ENCODE peak calls at places on chromosomes 11 and 22, in seven cellular contexts. B is GM23248, X is IMR-90, O is K562, F is NT2/D1, N is mesenchymal stem cell, C is endothelial cell of umbilical vein. G is an unnamed sample.

GRCh38 chr11:111483431-111483830 is 28.8 kb downstream of the BTG4 start:
- DNase-seq in B (no peak), X (no peak), O (no peak), F (no peak), N (no peak), C (no peak), G (no peak)

GRCh38 chr11:86593833-86594232 is 78.6 kb downstream of the ME3 start:
- DNase-seq in B (peak), X (no peak), O (no peak), F (no peak), N (no peak), C (peak), G (no peak)

GRCh38 chr11:45180158-45180887 is 33.9 kb downstream of the PRDM11 start:
- DNase-seq in B (peak), X (no peak), O (no peak), F (no peak), N (peak), C (peak), G (peak)

GRCh38 chr11:79100093-79100704 is 340.6 kb downstream of the TENM4 start:
- DNase-seq in B (peak), X (peak), O (peak), F (no peak), N (peak), C (peak), G (peak)

GRCh38 chr11:125224391-125225015 is 60.0 kb downstream of the PKNOX2 start:
- DNase-seq in B (peak), X (peak), O (peak), F (no peak), N (peak), C (peak), G (peak)

GRCh38 chr11:95338430-95338991 is 107.5 kb upstream of the SESN3 start:
- DNase-seq in B (peak), X (peak), O (no peak), F (peak), N (peak), C (peak), G (no peak)

GRCh38 chr11:89604281-89604680 is 105.8 kb upstream of the TRIM77 start:
- DNase-seq in B (no peak), X (no peak), O (no peak), F (no peak), N (peak), C (no peak), G (no peak)

GRCh38 chr11:35077709-35078695 is 61.0 kb upstream of the CD44 start:
- DNase-seq in B (peak), X (peak), O (no peak), F (no peak), N (peak), C (peak), G (peak)

GRCh38 chr11:75576445-75577049 is 14.5 kb downstream of the SERPINH1 start:
- DNase-seq in B (peak), X (peak), O (peak), F (no peak), N (peak), C (peak), G (no peak)

GRCh38 chr11:119181677-119182412 is 3.4 kb upstream of the NHERF4 start:
- DNase-seq in B (no peak), X (no peak), O (peak), F (no peak), N (no peak), C (no peak), G (no peak)

GRCh38 chr11:7413961-7414728 is 71.2 kb upstream of the OLFML1 start:
- DNase-seq in B (no peak), X (no peak), O (no peak), F (no peak), N (peak), C (no peak), G (no peak)

GRCh38 chr11:128776088-128776433 is 82.2 kb downstream of the FLI1 start:
- DNase-seq in B (no peak), X (no peak), O (no peak), F (no peak), N (no peak), C (no peak), G (no peak)

GRCh38 chr11:22521226-22521625 is 104.4 kb downstream of the FANCF start:
- DNase-seq in B (peak), X (peak), O (no peak), F (no peak), N (peak), C (no peak), G (peak)

DNA sequence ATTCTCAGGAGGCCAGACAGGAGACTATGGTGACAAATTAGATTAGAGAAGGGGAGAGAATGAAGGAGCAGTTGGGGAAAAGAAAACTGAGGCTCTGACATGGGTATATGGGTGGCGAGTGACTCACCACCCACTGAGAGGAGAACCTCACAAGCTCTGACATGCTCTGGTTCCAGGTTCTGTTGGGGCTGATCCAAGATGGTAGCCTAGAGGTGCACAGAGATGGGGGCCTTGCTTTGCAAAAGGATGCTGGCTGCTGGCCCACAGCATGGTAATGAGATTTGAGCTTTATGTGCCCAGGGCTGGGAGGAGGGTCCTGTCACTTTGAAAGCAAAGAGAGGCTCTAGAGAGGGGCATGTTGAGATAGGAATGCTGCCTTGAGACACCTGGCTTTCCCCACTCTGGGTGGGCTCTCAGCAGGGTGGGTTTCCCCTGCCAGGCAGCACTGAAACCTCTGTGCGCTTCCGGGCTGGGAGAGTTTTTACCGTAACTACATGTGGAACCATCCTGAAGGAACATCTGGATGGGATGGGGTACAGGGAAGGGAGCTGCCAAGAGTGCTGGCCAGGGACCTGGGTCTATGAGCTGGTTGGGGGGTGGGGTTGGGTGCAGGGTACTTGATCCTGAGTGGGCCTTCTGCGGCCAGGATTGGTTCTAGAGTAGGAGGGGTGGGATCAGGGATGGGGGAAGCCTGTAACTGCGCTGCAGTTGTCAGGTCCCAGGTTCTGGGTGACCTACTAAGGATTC is 1.2 kb upstream of the GRK2 start:
- DNase-seq in B (peak), X (no peak), O (no peak), F (no peak), N (no peak), C (no peak), G (no peak)
- H3K9ac ChIP-seq in B (no peak), X (no peak), O (no peak), F (no peak), N (no peak), C (no peak), G (no peak)

GRCh38 chr11:74319139-74319538 is 7.7 kb upstream of the P4HA3 start:
- DNase-seq in B (peak), X (peak), O (no peak), F (no peak), N (peak), C (peak), G (no peak)
- H3K9ac ChIP-seq in B (peak), X (no peak), O (no peak), F (no peak), N (peak), C (peak), G (no peak)

GRCh38 chr22:50525104-50525958 is at the start of gene SCO2:
- DNase-seq in B (peak), X (peak), O (peak), F (peak), N (peak), C (peak), G (peak)

GRCh38 chr22:50523458-50523805 is 2.0 kb downstream of the SCO2 start:
- DNase-seq in B (no peak), X (no peak), O (no peak), F (no peak), N (no peak), C (no peak), G (no peak)

GRCh38 chr22:50525991-50526848 is 822 bp upstream of the SCO2 start:
- DNase-seq in B (peak), X (peak), O (peak), F (no peak), N (peak), C (peak), G (no peak)

GRCh38 chr22:50523806-50524663 is 1.4 kb downstream of the SCO2 start:
- DNase-seq in B (no peak), X (no peak), O (no peak), F (no peak), N (peak), C (no peak), G (no peak)

GRCh38 chr22:50524664-50525103 is 714 bp downstream of the SCO2 start:
- DNase-seq in B (peak), X (no peak), O (no peak), F (no peak), N (no peak), C (no peak), G (no peak)
- H3K9ac ChIP-seq in B (peak), X (peak), O (peak), F (peak), N (peak), C (peak), G (peak)

DNA sequence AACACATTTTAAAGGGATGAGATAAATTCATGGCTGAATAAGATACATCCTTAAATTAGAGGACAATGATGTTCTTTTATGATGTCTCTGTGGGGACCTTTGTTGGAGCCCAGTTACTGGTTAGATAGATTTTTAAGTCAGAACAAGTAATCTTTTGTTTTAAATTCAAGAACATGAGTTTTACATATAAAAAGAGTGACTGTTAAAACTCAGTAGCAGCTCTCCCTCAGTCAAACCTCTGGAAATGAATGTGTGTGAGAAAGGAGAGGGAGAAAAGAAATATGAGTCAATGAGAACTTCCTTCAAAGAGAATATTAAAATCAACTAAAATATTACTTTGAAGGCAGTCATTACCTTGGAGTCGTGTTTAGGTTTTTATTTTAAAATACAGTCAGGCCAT is 241.7 kb downstream of the SWAP70 start:
- DNase-seq in B (peak), X (no peak), O (no peak), F (no peak), N (no peak), C (no peak), G (no peak)
- H3K9ac ChIP-seq in B (peak), X (peak), O (no peak), F (no peak), N (peak), C (peak), G (peak)

GRCh38 chr11:27717801-27718229 is 17.6 kb upstream of the BDNF start:
- DNase-seq in B (peak), X (no peak), O (no peak), F (no peak), N (peak), C (peak), G (no peak)
- H3K9ac ChIP-seq in B (peak), X (peak), O (no peak), F (no peak), N (peak), C (no peak), G (peak)

DNA sequence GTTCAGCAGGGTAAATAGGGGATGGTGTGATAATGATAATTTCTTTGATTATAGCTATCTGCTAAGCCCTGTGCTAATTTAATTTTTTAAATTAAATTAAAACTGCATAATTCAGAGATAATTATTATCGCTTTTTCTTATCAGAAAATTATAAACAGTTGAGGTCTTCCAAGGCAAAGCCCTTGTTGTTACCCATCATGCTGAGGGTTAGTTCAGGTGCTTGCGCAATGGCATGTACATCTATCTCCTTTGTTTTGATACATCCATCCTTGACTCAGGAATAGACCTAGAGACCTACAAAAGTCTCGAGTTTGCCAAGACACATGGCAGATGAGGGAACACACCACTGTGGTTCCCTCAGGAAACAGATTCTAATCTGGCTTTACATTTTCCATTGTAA is 737.6 kb downstream of the DLG2 start:
- DNase-seq in B (no peak), X (no peak), O (no peak), F (no peak), N (no peak), C (no peak), G (no peak)
- H3K9ac ChIP-seq in B (no peak), X (no peak), O (no peak), F (no peak), N (no peak), C (no peak), G (no peak)